ENCODE peak calls at places on chromosome 13, in nine cellular contexts. N is nephron progenitor cell; C is lower leg skin; B is breast epithelium; I is heart right ventricle; S is cardiac muscle cell; F is CD4-positive, alpha-beta T cell; Y is left ventricle myocardium inferior; A is right lobe of liver. R is an unnamed sample.
A peak's percentile ranks its signal among the peaks of the same experiment; 100 is the strongest.

GRCh38 chr13:69264362-69265334 is 843.0 kb upstream of the ATXN8OS start:
- DNase-seq in I (no peak), C (no peak), S (no peak), B (no peak), A (no peak), Y (no peak), N (no peak), F (no peak), R (no peak)

GRCh38 chr13:97256343-97256783 is 34.2 kb downstream of the MBNL2 start:
- DNase-seq in C (no peak), Y (no peak), N (no peak), B (no peak), I (no peak), A (no peak), F (no peak), S (peak; percentile 95), R (no peak)

GRCh38 chr13:110628952-110629701 is 13.8 kb downstream of the NAXD start:
- DNase-seq in N (no peak), C (no peak), Y (no peak), B (no peak), S (peak; percentile 24), A (no peak), F (no peak), I (no peak), R (no peak)

GRCh38 chr13:54183728-54184127 is 1155.1 kb downstream of the OLFM4 start:
- DNase-seq in Y (no peak), N (no peak), F (no peak), S (no peak), C (no peak), A (no peak), B (no peak), I (no peak), R (no peak)

GRCh38 chr13:46339035-46339666 is 47.9 kb downstream of the RUBCNL start:
- DNase-seq in B (no peak), S (peak; percentile 70), I (peak; percentile 13), F (no peak), N (no peak), C (no peak), Y (peak; percentile 28), A (no peak), R (no peak)

GRCh38 chr13:86085890-86086289 is 286.7 kb upstream of the SLITRK6 start:
- DNase-seq in Y (no peak), C (no peak), I (no peak), B (no peak), A (no peak), S (no peak), N (no peak), F (no peak), R (no peak)

GRCh38 chr13:103876571-103876970 is 810.4 kb upstream of the SLC10A2 start:
- DNase-seq in C (no peak), S (no peak), A (no peak), N (no peak), F (no peak), B (no peak), Y (no peak), I (no peak), R (no peak)

GRCh38 chr13:36475468-36475867 is 43.2 kb downstream of the CCNA1 start:
- DNase-seq in B (no peak), Y (no peak), A (no peak), I (no peak), C (no peak), F (no peak), S (peak; percentile 22), N (no peak), R (no peak)

GRCh38 chr13:90615236-90615635 is 732.3 kb upstream of the MIR17HG start:
- DNase-seq in I (no peak), Y (no peak), C (no peak), S (no peak), N (no peak), F (no peak), B (no peak), A (no peak), R (no peak)

GRCh38 chr13:24270639-24271131 is 38.7 kb upstream of the C1QTNF9 start:
- DNase-seq in F (peak; percentile 42), S (peak; percentile 40), C (no peak), A (peak; percentile 86), I (peak; percentile 68), B (no peak), N (no peak), Y (peak; percentile 65), R (no peak)

GRCh38 chr13:100214886-100215285 is 126.0 kb downstream of the PCCA start:
- DNase-seq in I (no peak), F (no peak), A (no peak), S (peak; percentile 78), N (no peak), C (no peak), Y (no peak), B (no peak), R (no peak)

GRCh38 chr13:112887151-112887550 is 81.9 kb upstream of the MCF2L start:
- DNase-seq in A (peak; percentile 50), B (no peak), F (no peak), N (no peak), Y (no peak), C (no peak), S (no peak), I (no peak), R (no peak)

GRCh38 chr13:44437356-44438233 is 64.0 kb downstream of the SERP2 start:
- DNase-seq in S (peak; percentile 57), A (no peak), F (no peak), Y (no peak), B (no peak), N (no peak), I (no peak), C (no peak), R (no peak)
- TF ChIP-seq CTCF in S (peak; percentile 36), A (peak; percentile 54), F (peak; percentile 75), Y (peak; percentile 65), B (peak; percentile 65), N (peak; percentile 64), I (peak; percentile 53), C (no peak), R (peak; percentile 74)

GRCh38 chr13:79973533-79973963 is 367.4 kb downstream of the SPRY2 start:
- DNase-seq in N (no peak), B (no peak), Y (peak; percentile 45), F (no peak), A (no peak), S (no peak), C (no peak), I (peak; percentile 62), R (no peak)
- TF ChIP-seq CTCF in N (no peak), B (no peak), Y (peak; percentile 66), F (no peak), A (peak; percentile 38), S (peak; percentile 43), C (no peak), I (peak; percentile 58), R (peak; percentile 32)

GRCh38 chr13:98582947-98583346 is 6.0 kb upstream of the STK24 start:
- DNase-seq in A (no peak), Y (no peak), B (no peak), I (no peak), S (no peak), C (no peak), N (no peak), F (no peak), R (no peak)
- TF ChIP-seq CTCF in A (no peak), Y (no peak), B (no peak), I (no peak), S (no peak), C (no peak), N (no peak), F (no peak), R (no peak)

GRCh38 chr13:55244991-55245644 is 1895.6 kb upstream of the PRR20A start:
- DNase-seq in Y (no peak), I (no peak), B (no peak), C (no peak), N (peak; percentile 14), F (no peak), S (no peak), A (no peak), R (no peak)
- TF ChIP-seq CTCF in Y (no peak), I (no peak), B (no peak), C (no peak), N (peak; percentile 35), F (no peak), S (no peak), A (peak; percentile 17), R (peak; percentile 70)

DNA sequence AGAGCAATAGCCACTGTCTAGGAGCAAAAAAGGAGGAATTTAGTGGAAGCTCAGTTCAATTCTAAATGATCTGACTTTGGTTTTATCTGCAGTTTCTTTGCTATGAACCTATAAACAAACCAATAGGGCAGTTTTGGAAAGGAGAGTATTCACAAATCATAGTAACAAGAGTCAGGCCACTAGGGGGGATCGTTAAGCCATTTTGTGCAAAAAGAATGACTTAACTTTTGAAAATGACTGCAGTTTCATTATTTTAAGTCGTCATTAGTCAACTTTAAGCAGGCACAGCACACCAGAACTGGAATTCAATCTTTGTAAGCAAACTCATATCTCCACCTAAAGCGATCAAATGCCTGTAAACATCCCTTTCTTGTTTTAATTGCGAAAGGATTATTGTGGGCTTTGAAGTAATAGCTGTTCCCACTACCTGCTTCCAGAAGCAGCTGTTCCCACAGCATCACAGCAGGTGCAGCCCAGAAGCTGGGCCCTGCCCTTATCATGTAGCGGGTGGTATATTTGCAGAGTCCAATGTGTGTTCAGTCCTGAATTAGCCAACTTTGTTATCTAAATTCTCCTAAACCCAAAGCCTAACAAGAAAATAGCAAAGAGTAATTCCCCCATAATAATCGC is 51.5 kb downstream of the SOX21 start:
- DNase-seq in F (no peak), S (peak; percentile 27), C (no peak), B (no peak), Y (no peak), A (no peak), N (no peak), I (no peak), R (no peak)
- TF ChIP-seq CTCF in F (no peak), S (peak; percentile 43), C (no peak), B (no peak), Y (no peak), A (peak; percentile 12), N (peak; percentile 16), I (peak; percentile 11), R (peak; percentile 54)